ENCODE peak calls at places on chromosomes 7 and 10, in nine cellular contexts. Q is transverse colon; E is brain microvascular endothelial cell; P is thyroid gland; B is CD8-positive, alpha-beta T cell; C is neural progenitor cell; G is stomach; A is body of pancreas; Y is heart right ventricle. N is an unnamed sample.

GRCh38 chr7:52842192-52842900 is 193.1 kb upstream of the POM121L12 start:
- DNase-seq in Q (no peak), E (no peak), P (no peak), B (no peak), C (no peak), G (no peak), A (no peak), Y (no peak), N (no peak)

GRCh38 chr7:138243430-138243829 is 167.2 kb downstream of the AKR1D1 start:
- DNase-seq in Q (no peak), E (no peak), P (no peak), B (no peak), C (peak), G (peak), A (peak), Y (peak), N (no peak)

GRCh38 chr7:90180011-90180585 is 25.8 kb downstream of the STEAP1 start:
- DNase-seq in Q (no peak), E (no peak), P (no peak), B (no peak), C (no peak), G (no peak), A (no peak), Y (no peak), N (no peak)

GRCh38 chr10:76126607-76127190 is 695.3 kb downstream of the LRMDA start:
- DNase-seq in Q (no peak), E (no peak), P (peak), B (no peak), C (no peak), G (no peak), A (no peak), Y (no peak), N (no peak)

GRCh38 chr10:3774814-3775670 is 10.0 kb downstream of the KLF6 start:
- DNase-seq in Q (peak), E (peak), P (no peak), B (no peak), C (no peak), G (no peak), A (no peak), Y (peak), N (peak)

GRCh38 chr10:75083972-75084833 is 27.3 kb upstream of the SAMD8 start:
- DNase-seq in Q (no peak), E (no peak), P (no peak), B (no peak), C (no peak), G (no peak), A (no peak), Y (no peak), N (no peak)

GRCh38 chr10:66555061-66555460 is 370.8 kb upstream of the LRRTM3 start:
- DNase-seq in Q (no peak), E (no peak), P (no peak), B (no peak), C (no peak), G (no peak), A (no peak), Y (no peak), N (no peak)

GRCh38 chr10:117536359-117536861 is 6.1 kb upstream of the EMX2 start:
- DNase-seq in Q (no peak), E (no peak), P (no peak), B (no peak), C (no peak), G (no peak), A (no peak), Y (no peak), N (no peak)

GRCh38 chr7:148704966-148705365 is 6.3 kb downstream of the CUL1 start:
- DNase-seq in Q (no peak), E (no peak), P (no peak), B (no peak), C (no peak), G (no peak), A (no peak), Y (no peak), N (no peak)

GRCh38 chr7:2651336-2651735 is 19.6 kb downstream of the TTYH3 start:
- DNase-seq in Q (no peak), E (no peak), P (no peak), B (no peak), C (peak), G (no peak), A (no peak), Y (no peak), N (peak)

GRCh38 chr10:132523561-132524442 is 13.8 kb upstream of the INPP5A start:
- DNase-seq in Q (peak), E (no peak), P (no peak), B (no peak), C (no peak), G (no peak), A (peak), Y (peak), N (no peak)

GRCh38 chr7:81385370-81385769 is 384.5 kb downstream of the HGF start:
- DNase-seq in Q (no peak), E (no peak), P (no peak), B (no peak), C (no peak), G (no peak), A (no peak), Y (no peak), N (no peak)

GRCh38 chr10:98885380-98885779 is 350.3 kb downstream of the HPSE2 start:
- DNase-seq in Q (no peak), E (no peak), P (no peak), B (no peak), C (no peak), G (no peak), A (no peak), Y (no peak), N (no peak)

GRCh38 chr7:47954231-47954911 is 6.1 kb upstream of the PKD1L1 start:
- DNase-seq in Q (no peak), E (no peak), P (no peak), B (no peak), C (no peak), G (no peak), A (no peak), Y (no peak), N (no peak)

GRCh38 chr10:70296406-70296899 is 12.6 kb upstream of the NPFFR1 start:
- DNase-seq in Q (peak), E (peak), P (peak), B (no peak), C (no peak), G (peak), A (peak), Y (peak), N (peak)

GRCh38 chr10:28981007-28981406 is 303.7 kb downstream of the BAMBI start:
- DNase-seq in Q (no peak), E (no peak), P (no peak), B (no peak), C (no peak), G (no peak), A (no peak), Y (no peak), N (no peak)

GRCh38 chr10:6401066-6401465 is 179.0 kb downstream of the PRKCQ start:
- DNase-seq in Q (no peak), E (no peak), P (no peak), B (no peak), C (no peak), G (no peak), A (no peak), Y (no peak), N (no peak)

GRCh38 chr7:42493436-42494198 is 256.6 kb upstream of the GLI3 start:
- DNase-seq in Q (peak), E (peak), P (peak), B (no peak), C (peak), G (peak), A (peak), Y (peak), N (peak)

GRCh38 chr10:112183329-112184051 is at the start of gene GPAM:
- DNase-seq in Q (peak), E (peak), P (peak), B (peak), C (peak), G (peak), A (peak), Y (peak), N (peak)

GRCh38 chr10:35942052-35942451 is 300.0 kb upstream of the FZD8 start:
- DNase-seq in Q (no peak), E (no peak), P (peak), B (no peak), C (no peak), G (no peak), A (peak), Y (peak), N (no peak)

GRCh38 chr10:24952701-24953349 is 419 bp upstream of the PRTFDC1 start:
- DNase-seq in Q (peak), E (peak), P (peak), B (peak), C (peak), G (peak), A (peak), Y (peak), N (peak)

GRCh38 chr10:84328303-84329093 is at the start of gene CCSER2:
- DNase-seq in Q (peak), E (peak), P (peak), B (peak), C (peak), G (peak), A (peak), Y (peak), N (peak)
- TF ChIP-seq CTCF in Q (no peak), E (no peak), P (no peak), B (no peak), C (peak), G (no peak), A (peak), Y (peak), N (no peak)

GRCh38 chr7:150975536-150976285 is 2.4 kb downstream of the KCNH2 start:
- DNase-seq in Q (no peak), E (no peak), P (no peak), B (no peak), C (no peak), G (no peak), A (no peak), Y (no peak), N (no peak)

GRCh38 chr7:150977382-150978135 is 562 bp downstream of the KCNH2 start:
- DNase-seq in Q (no peak), E (no peak), P (no peak), B (no peak), C (peak), G (no peak), A (no peak), Y (no peak), N (no peak)

GRCh38 chr7:150974468-150975391 is 3.4 kb downstream of the KCNH2 start:
- DNase-seq in Q (peak), E (no peak), P (no peak), B (peak), C (peak), G (peak), A (peak), Y (peak), N (no peak)

GRCh38 chr7:150978136-150978789 is at the start of gene KCNH2:
- DNase-seq in Q (no peak), E (no peak), P (no peak), B (no peak), C (peak), G (no peak), A (peak), Y (peak), N (no peak)

GRCh38 chr7:150976529-150977381 is 1.4 kb downstream of the KCNH2 start:
- DNase-seq in Q (no peak), E (no peak), P (no peak), B (no peak), C (peak), G (no peak), A (no peak), Y (peak), N (no peak)
- H3K27ac ChIP-seq in Q (peak), E (no peak), P (no peak), B (no peak), C (no peak), G (peak), A (no peak), Y (peak), N (no peak)

GRCh38 chr10:18367840-18368239 is 227.6 kb downstream of the CACNB2 start:
- DNase-seq in Q (no peak), E (no peak), P (no peak), B (no peak), C (no peak), G (no peak), A (no peak), Y (no peak), N (no peak)
- H3K4me3 ChIP-seq in Q (no peak), E (no peak), P (no peak), B (no peak), C (no peak), G (no peak), A (no peak), Y (peak), N (no peak)

DNA sequence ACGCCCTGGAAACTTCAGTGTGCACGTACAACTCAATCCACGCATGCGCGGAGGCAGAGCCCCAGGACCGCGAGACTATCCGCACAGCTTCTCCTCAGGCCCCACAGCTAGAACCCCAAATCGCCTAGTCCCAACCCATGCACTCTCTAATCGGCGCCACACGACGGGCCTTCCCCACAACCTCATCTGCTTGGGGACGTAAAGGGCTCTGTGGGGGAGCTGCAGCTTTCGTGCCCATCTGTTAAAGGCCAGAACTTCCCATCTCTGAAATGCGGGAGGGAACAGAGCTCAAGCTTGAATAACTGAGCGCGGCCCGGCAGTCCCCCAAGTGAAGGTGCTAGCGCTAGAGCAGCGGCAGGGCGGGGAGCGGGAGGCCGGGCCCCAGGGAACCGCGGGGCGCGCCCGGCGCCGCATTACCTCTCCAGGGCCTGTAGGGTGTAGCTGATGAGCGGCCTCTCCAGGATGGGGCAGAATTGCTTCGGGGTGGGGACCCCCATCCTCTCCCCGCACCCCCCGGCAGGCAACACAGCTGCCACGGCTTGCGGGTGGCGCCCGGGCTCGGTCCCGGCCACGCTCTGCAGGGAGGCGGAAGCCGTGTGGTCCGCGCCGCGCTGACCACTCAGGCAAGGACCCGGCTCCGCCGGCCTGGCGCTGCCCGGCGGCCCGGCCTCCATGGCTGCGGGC is 547 bp downstream of the CRPPA start:
- DNase-seq in Q (peak), E (peak), P (peak), B (peak), C (peak), G (peak), A (peak), Y (peak), N (peak)
- TF ChIP-seq CTCF in Q (peak), E (peak), P (no peak), B (no peak), C (peak), G (peak), A (peak), Y (peak), N (peak)

DNA sequence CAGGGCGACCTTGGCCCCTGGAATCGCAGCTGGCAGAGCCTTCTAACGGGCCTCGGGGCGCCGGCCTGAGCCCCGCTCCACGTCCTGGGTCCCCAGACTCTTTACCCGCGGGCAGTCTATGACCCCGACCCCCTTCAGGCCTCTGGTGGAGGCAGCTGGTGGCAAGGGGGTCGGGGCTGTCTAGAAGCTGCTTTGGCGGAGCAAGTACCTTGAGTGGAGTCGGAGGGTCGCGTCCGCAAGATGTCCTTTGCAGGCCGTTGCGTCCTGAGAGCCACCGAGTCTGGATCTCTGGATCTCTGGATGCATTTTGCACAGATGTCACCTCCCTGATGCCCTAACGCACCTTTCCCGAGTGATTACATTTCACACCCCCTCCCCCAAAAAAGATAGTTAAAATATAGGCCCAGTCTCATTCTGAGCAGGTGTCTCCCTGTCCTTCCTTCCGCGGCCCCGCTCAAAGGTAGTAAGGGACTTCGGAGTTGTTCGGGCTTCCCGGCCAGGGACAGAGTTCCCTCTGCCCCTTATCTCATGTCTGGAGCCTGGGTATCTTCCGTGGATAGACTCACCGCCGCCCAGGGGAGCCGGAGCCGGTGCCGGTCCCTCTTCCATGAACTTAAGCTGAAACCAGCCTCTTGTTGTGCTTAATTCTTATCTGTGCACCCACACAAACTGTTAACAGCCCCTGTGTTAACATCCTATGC is 449 bp downstream of the ACADSB start:
- DNase-seq in Q (peak), E (no peak), P (peak), B (peak), C (peak), G (peak), A (peak), Y (peak), N (peak)
- H3K27ac ChIP-seq in Q (peak), E (no peak), P (peak), B (peak), C (no peak), G (peak), A (peak), Y (peak), N (peak)

GRCh38 chr10:16893664-16894063 is 76.4 kb upstream of the RSU1 start:
- DNase-seq in Q (no peak), E (no peak), P (no peak), B (no peak), C (no peak), G (no peak), A (no peak), Y (no peak), N (no peak)
- H3K4me3 ChIP-seq in Q (no peak), E (no peak), P (no peak), B (no peak), C (no peak), G (no peak), A (no peak), Y (no peak), N (no peak)

DNA sequence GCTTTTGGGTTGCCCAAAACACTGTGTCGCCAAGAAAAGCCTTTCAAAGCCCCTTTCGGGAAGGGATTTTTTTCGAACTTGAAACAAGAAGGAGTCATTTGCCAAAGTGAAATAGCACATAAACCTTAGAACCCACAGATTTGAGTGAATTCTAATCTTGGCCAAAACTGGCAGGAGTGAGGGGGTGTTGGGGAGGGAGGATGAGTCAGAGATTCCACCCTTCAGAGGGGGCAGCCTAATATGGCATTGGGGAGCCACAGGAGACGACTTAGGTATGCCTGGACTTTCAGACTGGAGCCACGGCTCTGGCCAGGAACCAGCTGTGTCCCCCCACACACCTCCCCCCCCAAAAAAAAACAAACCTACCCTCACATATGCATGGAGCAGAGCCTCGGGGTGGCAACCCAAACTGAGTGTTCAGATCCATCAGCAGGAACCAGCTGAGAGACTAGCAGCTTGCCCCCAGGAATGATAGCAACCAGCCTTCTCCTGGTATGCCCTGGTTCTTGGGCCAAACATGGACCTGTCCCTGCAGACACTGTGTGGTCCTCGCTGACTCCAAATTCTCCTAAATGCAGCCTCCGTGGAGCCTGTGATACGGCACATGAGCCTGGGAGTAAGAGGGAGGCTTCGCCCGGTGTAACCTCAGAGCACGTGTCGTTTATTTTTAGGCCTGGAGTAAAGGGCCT is 138.3 kb downstream of the FGFR2 start:
- DNase-seq in Q (no peak), E (no peak), P (no peak), B (no peak), C (no peak), G (no peak), A (no peak), Y (no peak), N (no peak)
- TF ChIP-seq CTCF in Q (no peak), E (no peak), P (no peak), B (no peak), C (no peak), G (no peak), A (no peak), Y (no peak), N (no peak)

GRCh38 chr7:50529093-50529862 is 35.9 kb downstream of the DDC start:
- DNase-seq in Q (no peak), E (no peak), P (no peak), B (no peak), C (no peak), G (no peak), A (no peak), Y (no peak), N (no peak)

GRCh38 chr7:50531401-50531906 is 33.8 kb downstream of the DDC start:
- DNase-seq in Q (no peak), E (no peak), P (no peak), B (no peak), C (peak), G (no peak), A (peak), Y (no peak), N (peak)

GRCh38 chr7:50530771-50531170 is 34.4 kb downstream of the DDC start:
- DNase-seq in Q (no peak), E (no peak), P (no peak), B (no peak), C (no peak), G (no peak), A (no peak), Y (no peak), N (no peak)

GRCh38 chr7:50533849-50534248 is 31.4 kb downstream of the DDC start:
- DNase-seq in Q (peak), E (no peak), P (no peak), B (no peak), C (no peak), G (no peak), A (peak), Y (no peak), N (no peak)

DNA sequence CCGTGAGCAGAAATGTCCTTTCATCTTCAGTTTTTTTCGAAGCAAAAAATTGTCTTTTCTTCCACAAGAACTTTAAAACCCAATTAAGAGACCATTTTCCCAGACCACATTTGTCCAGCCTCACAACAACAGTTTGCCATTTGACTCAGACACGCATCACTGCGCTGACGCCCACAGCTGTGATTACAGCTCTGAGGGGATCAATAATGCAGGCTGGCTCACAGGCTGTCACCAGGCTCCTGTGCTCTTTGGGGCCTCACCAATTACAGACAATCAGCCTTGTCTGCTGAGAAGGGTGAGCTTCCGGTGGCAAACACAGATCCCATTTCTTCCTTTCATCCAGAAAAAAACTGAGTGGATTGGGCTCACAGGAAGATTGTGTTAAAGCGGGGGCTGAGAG is 33.3 kb downstream of the DDC start:
- DNase-seq in Q (no peak), E (no peak), P (no peak), B (no peak), C (no peak), G (no peak), A (no peak), Y (no peak), N (peak)
- H3K27ac ChIP-seq in Q (no peak), E (no peak), P (no peak), B (no peak), C (no peak), G (no peak), A (peak), Y (no peak), N (no peak)

DNA sequence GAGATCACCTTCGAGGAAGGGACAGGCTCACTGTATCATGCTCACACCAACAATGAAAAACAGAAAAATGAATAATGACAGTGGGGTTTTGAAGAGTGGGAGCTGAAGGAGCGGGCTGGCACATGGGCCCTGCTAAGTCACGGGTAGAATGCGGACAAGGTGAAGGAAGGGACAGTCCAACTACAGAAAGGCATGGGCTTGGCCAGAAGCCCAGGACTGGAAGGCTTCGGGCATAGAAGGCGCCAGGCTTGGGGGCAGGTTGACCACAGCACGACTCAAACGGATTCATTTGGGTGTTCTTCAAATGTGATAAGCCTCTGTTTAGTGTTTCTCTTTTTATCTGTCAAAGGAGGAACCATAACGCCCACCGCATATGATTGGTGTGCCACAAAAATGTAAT is 509.5 kb downstream of the CCSER2 start:
- DNase-seq in Q (no peak), E (no peak), P (no peak), B (no peak), C (no peak), G (no peak), A (peak), Y (peak), N (no peak)
- H3K4me3 ChIP-seq in Q (no peak), E (no peak), P (no peak), B (no peak), C (no peak), G (no peak), A (no peak), Y (no peak), N (no peak)

N was measured in adrenal gland.